ENCODE peak calls at places on chromosomes 11 and 22, in seven cellular contexts. P is astrocyte of the cerebellum, K is body of pancreas, S is RWPE1, X is LNCaP clone FGC, B is fibroblast of the aortic adventitia, E is activated T-cell treated with anti-CD3 and anti-CD28 coated beads for 1 hour. D is an unnamed sample.

GRCh38 chr11:11207428-11207827 is 145.6 kb downstream of the CSNK2A3 start:
- DNase-seq in P (no peak), X (no peak), S (no peak), E (no peak), K (no peak), B (no peak), D (no peak)

GRCh38 chr11:46865340-46865739 is 19.3 kb upstream of the CKAP5 start:
- DNase-seq in K (no peak), X (no peak), S (no peak), E (no peak), P (no peak), B (peak), D (no peak)

GRCh38 chr11:60782393-60783140 is 2.6 kb upstream of the MS4A10 start:
- DNase-seq in K (no peak), S (no peak), B (no peak), P (no peak), E (no peak), X (no peak), D (no peak)

GRCh38 chr22:33811208-33811607 is 109.1 kb downstream of the LARGE1 start:
- DNase-seq in X (no peak), E (no peak), K (no peak), S (no peak), B (no peak), P (no peak), D (no peak)

GRCh38 chr11:109864834-109865557 is 228.2 kb upstream of the ZC3H12C start:
- DNase-seq in X (no peak), K (no peak), B (peak), P (no peak), S (no peak), E (no peak), D (peak)

GRCh38 chr11:99020324-99021225 is at the start of gene CNTN5:
- DNase-seq in B (no peak), K (peak), S (peak), E (no peak), P (peak), X (no peak), D (peak)

GRCh38 chr11:1015826-1016565 is 20.5 kb downstream of the MUC6 start:
- DNase-seq in X (no peak), K (no peak), B (no peak), E (no peak), S (no peak), P (no peak), D (no peak)

GRCh38 chr11:111582163-111582562 is 20.1 kb upstream of the SIK2 start:
- DNase-seq in E (no peak), P (no peak), K (no peak), X (no peak), S (no peak), B (peak), D (no peak)

GRCh38 chr22:25673721-25674120 is 68.3 kb upstream of the MYO18B start:
- DNase-seq in K (no peak), P (no peak), S (no peak), X (no peak), B (no peak), E (no peak), D (no peak)

GRCh38 chr11:116874251-116874650 is 36.8 kb upstream of the APOA1 start:
- DNase-seq in B (peak), E (no peak), S (no peak), K (no peak), X (peak), P (no peak), D (no peak)

GRCh38 chr22:23970816-23971482 is 3.3 kb downstream of the DDT start:
- DNase-seq in K (no peak), B (no peak), E (no peak), X (no peak), P (no peak), S (no peak), D (no peak)

GRCh38 chr11:67379061-67380058 is 6.0 kb upstream of the CLCF1 start:
- DNase-seq in B (peak), X (no peak), K (no peak), P (no peak), S (peak), E (no peak), D (no peak)

GRCh38 chr11:45354976-45355705 is 69.0 kb upstream of the SYT13 start:
- DNase-seq in S (no peak), E (peak), B (peak), X (no peak), K (peak), P (peak), D (peak)

GRCh38 chr11:12084191-12084717 is 26.1 kb upstream of the MICAL2 start:
- DNase-seq in B (no peak), K (no peak), S (no peak), P (no peak), E (no peak), X (no peak), D (no peak)

GRCh38 chr11:31922450-31922849 is 111.3 kb upstream of the PAX6 start:
- DNase-seq in X (no peak), K (no peak), E (no peak), P (no peak), S (no peak), B (no peak), D (no peak)

GRCh38 chr22:43088616-43088978 is 594 bp downstream of the TTLL1 start:
- DNase-seq in S (no peak), B (peak), P (no peak), E (no peak), K (no peak), X (no peak), D (no peak)

GRCh38 chr11:76736773-76737495 is 46.2 kb upstream of the TSKU start:
- DNase-seq in X (no peak), P (no peak), S (no peak), B (no peak), K (no peak), E (no peak), D (no peak)

GRCh38 chr22:20955548-20955947 is 11.5 kb upstream of the AIFM3 start:
- DNase-seq in P (no peak), K (no peak), E (no peak), X (no peak), S (no peak), B (no peak), D (no peak)

GRCh38 chr11:59849129-59849528 is 3.8 kb upstream of the CBLIF start:
- DNase-seq in K (peak), E (no peak), X (no peak), S (no peak), B (no peak), P (no peak), D (no peak)

GRCh38 chr22:20238567-20239062 is 29.5 kb downstream of the RTN4R start:
- DNase-seq in B (peak), S (peak), K (peak), E (peak), P (no peak), X (no peak), D (peak)

GRCh38 chr22:45538284-45538683 is 35.6 kb downstream of the FBLN1 start:
- DNase-seq in P (no peak), B (no peak), K (no peak), S (no peak), E (no peak), X (no peak), D (peak)

GRCh38 chr11:26949846-26950245 is 44.1 kb upstream of the FIBIN start:
- DNase-seq in E (no peak), K (no peak), S (no peak), P (no peak), B (no peak), X (no peak), D (no peak)

GRCh38 chr22:24265734-24266133 is 4.9 kb upstream of the SPECC1L start:
- DNase-seq in E (no peak), B (no peak), P (no peak), S (no peak), X (no peak), K (no peak), D (no peak)

GRCh38 chr11:103682318-103683184 is 353.9 kb upstream of the DDI1 start:
- DNase-seq in P (peak), E (peak), S (peak), X (no peak), B (peak), K (peak), D (peak)

GRCh38 chr11:36492724-36493304 is 17.3 kb downstream of the TRAF6 start:
- DNase-seq in P (no peak), E (no peak), X (no peak), B (peak), K (no peak), S (peak), D (peak)

GRCh38 chr11:64787526-64788320 is 9.4 kb upstream of the SF1 start:
- DNase-seq in P (no peak), K (peak), B (peak), E (peak), S (peak), X (no peak), D (peak)

GRCh38 chr22:46370584-46371373 is 35.3 kb downstream of the TRMU start:
- DNase-seq in B (no peak), P (no peak), E (peak), K (no peak), S (no peak), X (no peak), D (no peak)

GRCh38 chr11:93166194-93166593 is 31.6 kb downstream of the SLC36A4 start:
- DNase-seq in X (no peak), P (no peak), K (no peak), E (no peak), B (no peak), S (no peak), D (no peak)

GRCh38 chr22:39185601-39186012 is 33.1 kb upstream of the CBX7 start:
- DNase-seq in B (peak), S (no peak), K (no peak), E (no peak), P (no peak), X (no peak), D (no peak)

GRCh38 chr22:49965291-49966040 is 4.9 kb downstream of the PIM3 start:
- DNase-seq in P (no peak), K (peak), X (no peak), B (no peak), S (no peak), E (no peak), D (no peak)

GRCh38 chr11:124421043-124421442 is 3.6 kb downstream of the OR8B4 start:
- DNase-seq in X (no peak), K (no peak), S (no peak), P (no peak), B (no peak), E (no peak), D (no peak)

GRCh38 chr11:62054484-62055121 is 69.2 kb upstream of the INCENP start:
- DNase-seq in B (peak), X (peak), E (no peak), K (peak), S (peak), P (no peak), D (peak)

GRCh38 chr11:100681064-100681502 is 6.0 kb upstream of the ARHGAP42 start:
- DNase-seq in S (peak), B (no peak), K (peak), E (no peak), X (no peak), P (no peak), D (no peak)